ENCODE peak calls at places on chromosomes 6 and 20, in eight cellular contexts. E is AG10803; M is EH; F is anterior cingulate cortex; V is stimulated activated CD8-positive, alpha-beta memory T cell treated with anti-CD3 and anti-CD28 coated beads, Interleukin-15, amount 100 ng/mL, for 4 hours; W is stimulated activated CD4-positive, alpha-beta T cell treated with anti-CD3 and anti-CD28 coated beads, Interleukin-2, amount 100 ng/mL, for 48 hours; O is NCI-H1092; D is left lung. K is an unnamed sample.

GRCh38 chr6:108942556-108943492 is 94.6 kb downstream of the ARMC2 start:
- DNase-seq in E (no peak), M (no peak), F (no peak), V (peak), W (peak), O (no peak), D (no peak), K (no peak)

GRCh38 chr6:1578293-1578745 is 31.4 kb upstream of the FOXC1 start:
- DNase-seq in E (no peak), M (no peak), F (no peak), V (no peak), W (no peak), O (no peak), D (no peak), K (no peak)

GRCh38 chr6:63923139-63923739 is 287.6 kb downstream of the PHF3 start:
- DNase-seq in E (peak), M (peak), F (no peak), V (no peak), W (no peak), O (no peak), D (no peak), K (peak)

GRCh38 chr6:167398214-167399050 is 73.5 kb downstream of the TTLL2 start:
- DNase-seq in E (no peak), M (no peak), F (no peak), V (no peak), W (no peak), O (no peak), D (no peak), K (no peak)

GRCh38 chr6:148179786-148180185 is 162.9 kb upstream of the SASH1 start:
- DNase-seq in E (peak), M (peak), F (no peak), V (no peak), W (no peak), O (no peak), D (no peak), K (no peak)

GRCh38 chr20:50314326-50314725 is 123.7 kb downstream of the CEBPB start:
- DNase-seq in E (no peak), M (no peak), F (no peak), V (no peak), W (no peak), O (no peak), D (no peak), K (no peak)

GRCh38 chr20:10519361-10520048 is 84.4 kb downstream of the SLX4IP start:
- DNase-seq in E (peak), M (peak), F (no peak), V (no peak), W (no peak), O (no peak), D (no peak), K (no peak)

GRCh38 chr6:61886608-61887259 is 399.3 kb downstream of the KHDRBS2 start:
- DNase-seq in E (no peak), M (no peak), F (no peak), V (no peak), W (no peak), O (no peak), D (no peak), K (no peak)

GRCh38 chr20:40506567-40506966 is 182.5 kb downstream of the MAFB start:
- DNase-seq in E (peak), M (peak), F (peak), V (no peak), W (no peak), O (no peak), D (peak), K (peak)

GRCh38 chr20:35732644-35732982 is 9.4 kb downstream of the RBM39 start:
- DNase-seq in E (no peak), M (no peak), F (no peak), V (no peak), W (no peak), O (no peak), D (no peak), K (no peak)

GRCh38 chr20:32975698-32976674 is 28.2 kb downstream of the SUN5 start:
- DNase-seq in E (no peak), M (peak), F (no peak), V (no peak), W (no peak), O (no peak), D (no peak), K (no peak)

GRCh38 chr6:16402501-16402900 is 164.1 kb downstream of the GMPR start:
- DNase-seq in E (peak), M (peak), F (no peak), V (no peak), W (no peak), O (no peak), D (no peak), K (peak)

GRCh38 chr6:97275809-97276208 is 7.2 kb downstream of the MMS22L start:
- DNase-seq in E (no peak), M (no peak), F (no peak), V (no peak), W (no peak), O (no peak), D (no peak), K (no peak)

GRCh38 chr6:28648035-28648877 is 122.6 kb downstream of the GPX5 start:
- DNase-seq in E (peak), M (peak), F (peak), V (no peak), W (peak), O (peak), D (no peak), K (peak)

GRCh38 chr6:39339557-39340555 is 17.4 kb upstream of the KCNK16 start:
- DNase-seq in E (no peak), M (no peak), F (no peak), V (no peak), W (no peak), O (peak), D (no peak), K (peak)

GRCh38 chr6:88276331-88276730 is 110.2 kb upstream of the CNR1 start:
- DNase-seq in E (no peak), M (no peak), F (no peak), V (no peak), W (no peak), O (no peak), D (no peak), K (no peak)

GRCh38 chr20:47800619-47801018 is 15.3 kb upstream of the SULF2 start:
- DNase-seq in E (no peak), M (no peak), F (no peak), V (no peak), W (no peak), O (no peak), D (no peak), K (no peak)

GRCh38 chr20:35005463-35005961 is 49.8 kb downstream of the MYH7B start:
- DNase-seq in E (no peak), M (no peak), F (no peak), V (no peak), W (no peak), O (no peak), D (peak), K (no peak)

GRCh38 chr20:20338133-20338730 is 29.7 kb upstream of the INSM1 start:
- DNase-seq in E (no peak), M (no peak), F (no peak), V (no peak), W (no peak), O (no peak), D (peak), K (no peak)

GRCh38 chr20:43658068-43658722 is 8.7 kb upstream of the MYBL2 start:
- DNase-seq in E (peak), M (peak), F (no peak), V (peak), W (peak), O (no peak), D (no peak), K (no peak)

GRCh38 chr6:99002826-99003225 is 55.1 kb upstream of the FBXL4 start:
- DNase-seq in E (no peak), M (peak), F (no peak), V (no peak), W (no peak), O (no peak), D (no peak), K (peak)

GRCh38 chr6:154548130-154548830 is 37.8 kb upstream of the CNKSR3 start:
- DNase-seq in E (peak), M (peak), F (no peak), V (no peak), W (no peak), O (peak), D (no peak), K (no peak)

K was measured in NCI-H446 treated with DMSO at 0.1 percent for 48 hours.